ENCODE peak calls at places on chromosome 2, in ten cellular contexts. A is dermis microvascular lymphatic vessel endothelial cell, H is pancreas, E is NCI-H1417, G is amniotic epithelial cell, M is Calu3, Y is cardiac muscle cell, Q is HCEC 1CT, R is IMR-90, D is GM06990. V is an unnamed sample.
A peak's percentile ranks its signal among the peaks of the same experiment; 100 is the strongest.

GRCh38 chr2:73117441-73117840 is 4.7 kb upstream of the RAB11FIP5 start:
- DNase-seq in A (no peak), H (no peak), E (no peak), G (no peak), M (no peak), Y (no peak), Q (peak; percentile 15), R (peak; percentile 64), D (no peak), V (no peak)

GRCh38 chr2:64018715-64019082 is 529 bp downstream of the VPS54 start:
- DNase-seq in A (no peak), H (peak; percentile 86), E (peak; percentile 88), G (peak; percentile 37), M (no peak), Y (peak; percentile 39), Q (no peak), R (no peak), D (no peak), V (no peak)

GRCh38 chr2:96760986-96761832 is 507 bp downstream of the CNNM4 start:
- DNase-seq in A (no peak), H (peak; percentile 88), E (peak; percentile 50), G (peak; percentile 21), M (peak; percentile 46), Y (no peak), Q (no peak), R (no peak), D (no peak), V (no peak)

GRCh38 chr2:21836766-21837543 is 713.2 kb downstream of the TDRD15 start:
- DNase-seq in A (no peak), H (no peak), E (no peak), G (peak; percentile 92), M (no peak), Y (no peak), Q (peak; percentile 99), R (peak; percentile 95), D (no peak), V (no peak)

GRCh38 chr2:105488198-105488757 is 89.4 kb upstream of the FHL2 start:
- DNase-seq in A (no peak), H (no peak), E (no peak), G (no peak), M (no peak), Y (peak; percentile 88), Q (no peak), R (no peak), D (no peak), V (no peak)

GRCh38 chr2:71073475-71073874 is 5.0 kb downstream of the NAGK start:
- DNase-seq in A (no peak), H (no peak), E (no peak), G (no peak), M (no peak), Y (no peak), Q (no peak), R (no peak), D (no peak), V (no peak)

GRCh38 chr2:105450495-105450894 is 51.6 kb upstream of the FHL2 start:
- DNase-seq in A (no peak), H (no peak), E (no peak), G (no peak), M (no peak), Y (no peak), Q (no peak), R (no peak), D (no peak), V (no peak)

GRCh38 chr2:153287109-153287801 is 191.3 kb downstream of the RPRM start:
- DNase-seq in A (no peak), H (no peak), E (no peak), G (no peak), M (no peak), Y (peak; percentile 76), Q (no peak), R (no peak), D (no peak), V (peak; percentile 47)

GRCh38 chr2:219465659-219466561 is 31.3 kb downstream of the SPEG start:
- DNase-seq in A (no peak), H (peak; percentile 64), E (no peak), G (no peak), M (no peak), Y (no peak), Q (no peak), R (no peak), D (no peak), V (no peak)

GRCh38 chr2:74536166-74536950 is 6.6 kb downstream of the HTRA2 start:
- DNase-seq in A (no peak), H (no peak), E (no peak), G (no peak), M (no peak), Y (no peak), Q (no peak), R (no peak), D (no peak), V (no peak)

GRCh38 chr2:12071343-12071742 is 324.9 kb downstream of the LPIN1 start:
- DNase-seq in A (no peak), H (no peak), E (no peak), G (no peak), M (no peak), Y (no peak), Q (no peak), R (no peak), D (no peak), V (no peak)

GRCh38 chr2:224659726-224660125 is 56.4 kb downstream of the CCDC195 start:
- DNase-seq in A (no peak), H (no peak), E (no peak), G (no peak), M (no peak), Y (no peak), Q (no peak), R (no peak), D (no peak), V (no peak)

GRCh38 chr2:162926907-162927306 is 88.3 kb upstream of the KCNH7 start:
- DNase-seq in A (no peak), H (no peak), E (no peak), G (peak; percentile 65), M (no peak), Y (no peak), Q (peak; percentile 27), R (no peak), D (no peak), V (no peak)

GRCh38 chr2:239506101-239506808 is 105.4 kb upstream of the HDAC4 start:
- DNase-seq in A (no peak), H (no peak), E (peak; percentile 52), G (no peak), M (no peak), Y (no peak), Q (no peak), R (no peak), D (no peak), V (no peak)

GRCh38 chr2:235201796-235202195 is 250.0 kb downstream of the SH3BP4 start:
- DNase-seq in A (no peak), H (no peak), E (no peak), G (no peak), M (no peak), Y (no peak), Q (no peak), R (no peak), D (no peak), V (no peak)

GRCh38 chr2:55992465-55992864 is 68.9 kb upstream of the EFEMP1 start:
- DNase-seq in A (peak; percentile 99), H (no peak), E (no peak), G (peak; percentile 100), M (no peak), Y (no peak), Q (peak; percentile 100), R (peak; percentile 100), D (no peak), V (no peak)

GRCh38 chr2:222649801-222650200 is 6.1 kb downstream of the FARSB start:
- DNase-seq in A (no peak), H (no peak), E (no peak), G (no peak), M (no peak), Y (no peak), Q (no peak), R (no peak), D (no peak), V (no peak)

GRCh38 chr2:46275995-46276394 is 21.2 kb upstream of the EPAS1 start:
- DNase-seq in A (no peak), H (no peak), E (no peak), G (peak; percentile 36), M (no peak), Y (peak; percentile 39), Q (no peak), R (no peak), D (no peak), V (no peak)

GRCh38 chr2:173355866-173356508 is 1.3 kb downstream of the CDCA7 start:
- DNase-seq in A (no peak), H (no peak), E (peak; percentile 0), G (peak; percentile 12), M (peak; percentile 57), Y (no peak), Q (peak; percentile 8), R (no peak), D (no peak), V (no peak)

GRCh38 chr2:128612628-128613027 is 294.0 kb upstream of the HS6ST1 start:
- DNase-seq in A (no peak), H (peak; percentile 25), E (no peak), G (no peak), M (no peak), Y (no peak), Q (no peak), R (no peak), D (no peak), V (no peak)

GRCh38 chr2:127776122-127776780 is 34.7 kb downstream of the WDR33 start:
- DNase-seq in A (no peak), H (no peak), E (no peak), G (peak; percentile 41), M (no peak), Y (no peak), Q (no peak), R (peak; percentile 12), D (no peak), V (no peak)

GRCh38 chr2:69099541-69099940 is 86.6 kb downstream of the ANTXR1 start:
- DNase-seq in A (no peak), H (no peak), E (no peak), G (peak; percentile 37), M (no peak), Y (no peak), Q (peak; percentile 51), R (peak; percentile 79), D (no peak), V (no peak)

GRCh38 chr2:230203110-230203676 is 16.6 kb downstream of the SP110 start:
- DNase-seq in A (no peak), H (no peak), E (no peak), G (no peak), M (no peak), Y (no peak), Q (no peak), R (no peak), D (peak; percentile 85), V (no peak)

GRCh38 chr2:30664761-30665358 is 142.4 kb downstream of the CAPN13 start:
- DNase-seq in A (no peak), H (no peak), E (no peak), G (peak; percentile 82), M (peak; percentile 52), Y (no peak), Q (peak; percentile 97), R (peak; percentile 97), D (no peak), V (peak; percentile 76)

GRCh38 chr2:126704434-126705165 is 48.6 kb downstream of the GYPC start:
- DNase-seq in A (peak; percentile 68), H (no peak), E (no peak), G (peak; percentile 23), M (no peak), Y (no peak), Q (peak; percentile 1), R (peak; percentile 61), D (no peak), V (no peak)

GRCh38 chr2:158580760-158581159 is 124.0 kb downstream of the PKP4 start:
- DNase-seq in A (no peak), H (no peak), E (no peak), G (peak; percentile 37), M (peak; percentile 54), Y (no peak), Q (no peak), R (no peak), D (no peak), V (no peak)

GRCh38 chr2:20209373-20210109 is 15.4 kb downstream of the SDC1 start:
- DNase-seq in A (no peak), H (peak; percentile 45), E (no peak), G (no peak), M (no peak), Y (no peak), Q (no peak), R (no peak), D (no peak), V (no peak)

GRCh38 chr2:26463252-26464207 is 14.4 kb downstream of the OTOF start:
- DNase-seq in A (no peak), H (no peak), E (no peak), G (peak; percentile 7), M (no peak), Y (no peak), Q (no peak), R (no peak), D (no peak), V (no peak)